ENCODE peak calls at places on chromosomes 12 and 14, in six cellular contexts. B is upper lobe of right lung, O is tibial artery, Q is cardiac muscle cell, L is ascending aorta, J is GM23338. S is an unnamed sample. For H3K4me1 and H3K36me3, the result is how much of the 10 kb centered on the place peaks cover.

GRCh38 chr14:63243646-63244045 is 39.4 kb downstream of the RHOJ start:
- DNase-seq in B (no peak), O (no peak), Q (no peak), L (no peak), J (no peak), S (no peak)

GRCh38 chr14:24298892-24299254 is 707 bp downstream of the DHRS1 start:
- DNase-seq in B (no peak), O (no peak), Q (peak), L (no peak), J (peak), S (peak)

GRCh38 chr12:75981773-75982564 is 49.6 kb downstream of the PHLDA1 start:
- DNase-seq in B (no peak), O (no peak), Q (peak), L (no peak), J (no peak), S (no peak)

GRCh38 chr12:1857821-1858220 is 37.5 kb downstream of the LRTM2 start:
- DNase-seq in B (no peak), O (no peak), Q (no peak), L (no peak), J (no peak), S (no peak)

GRCh38 chr12:20588057-20588456 is 107.1 kb upstream of the SLCO1C1 start:
- DNase-seq in B (no peak), O (no peak), Q (no peak), L (no peak), J (no peak), S (no peak)

GRCh38 chr12:50326636-50327284 is 43.4 kb upstream of the LIMA1 start:
- DNase-seq in B (peak), O (no peak), Q (peak), L (no peak), J (no peak), S (no peak)

GRCh38 chr12:127272864-127273263 is 994.1 kb upstream of the TMEM132C start:
- DNase-seq in B (no peak), O (no peak), Q (peak), L (no peak), J (no peak), S (no peak)

GRCh38 chr12:6074979-6075585 is 49.4 kb downstream of the VWF start:
- DNase-seq in B (peak), O (no peak), Q (peak), L (no peak), J (peak), S (no peak)

GRCh38 chr12:53078425-53079225 is 565 bp downstream of the SPRYD3 start:
- DNase-seq in B (no peak), O (no peak), Q (no peak), L (no peak), J (peak), S (peak)

GRCh38 chr12:87687362-87687761 is 341.8 kb downstream of the C12orf50 start:
- DNase-seq in B (no peak), O (no peak), Q (peak), L (no peak), J (peak), S (no peak)

GRCh38 chr12:128325646-128326045 is 58.7 kb downstream of the TMEM132C start:
- DNase-seq in B (no peak), O (no peak), Q (no peak), L (no peak), J (no peak), S (no peak)

GRCh38 chr14:69133206-69134125 is 19.5 kb downstream of the DCAF5 start:
- DNase-seq in B (no peak), O (no peak), Q (peak), L (no peak), J (no peak), S (no peak)

GRCh38 chr14:33949051-33950037 is 1.5 kb downstream of the EGLN3 start:
- DNase-seq in B (no peak), O (no peak), Q (no peak), L (no peak), J (peak), S (no peak)

GRCh38 chr14:34012978-34013713 is 62.3 kb upstream of the EGLN3 start:
- DNase-seq in B (no peak), O (no peak), Q (no peak), L (no peak), J (no peak), S (no peak)

GRCh38 chr12:56716458-56716857 is 8.6 kb downstream of the NACA start:
- DNase-seq in B (peak), O (no peak), Q (no peak), L (no peak), J (no peak), S (no peak)

GRCh38 chr12:56713345-56713744 is 11.8 kb downstream of the NACA start:
- DNase-seq in B (no peak), O (no peak), Q (no peak), L (no peak), J (no peak), S (no peak)

GRCh38 chr12:56715798-56716197 is 9.3 kb downstream of the NACA start:
- DNase-seq in B (peak), O (no peak), Q (no peak), L (no peak), J (no peak), S (no peak)

GRCh38 chr12:56716933-56717880 is 7.9 kb downstream of the NACA start:
- DNase-seq in B (peak), O (no peak), Q (no peak), L (no peak), J (no peak), S (no peak)

DNA sequence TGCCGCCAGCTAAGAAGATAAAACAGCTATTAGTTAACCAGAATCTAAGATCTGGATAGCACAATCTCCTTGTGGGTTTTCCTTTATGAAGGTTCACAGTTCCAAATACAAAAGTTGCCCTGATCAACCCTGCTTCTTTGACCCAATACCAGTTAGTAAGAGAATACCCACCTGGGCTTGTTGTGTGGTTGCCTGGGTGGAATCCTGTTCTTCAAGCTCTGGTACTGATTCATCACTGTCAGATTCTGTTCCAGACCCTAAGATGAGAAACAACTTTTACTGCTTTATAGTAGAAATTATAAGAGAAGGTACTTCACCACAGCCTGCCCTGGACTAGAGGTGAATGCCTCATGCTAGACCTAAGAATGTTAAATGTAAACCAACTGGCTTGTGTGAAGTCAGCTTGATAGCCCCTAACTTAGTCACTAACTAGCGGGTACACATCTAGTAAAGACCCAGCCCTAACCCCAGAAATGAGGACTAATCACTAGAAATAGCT is 10.6 kb downstream of the NACA start:
- DNase-seq in B (no peak), O (no peak), Q (no peak), L (no peak), J (no peak), S (no peak)
- H3K4me1 ChIP-seq in B (under half), O (under half), Q (under half), L (under half), J (under half), S (under half)

GRCh38 chr14:21075719-21076437 is 5.8 kb downstream of the ARHGEF40 start:
- DNase-seq in B (no peak), O (no peak), Q (no peak), L (no peak), J (no peak), S (no peak)
- H3K36me3 ChIP-seq in B (under half), O (under half), Q (under half), L (half or more), J (under half), S (under half)

GRCh38 chr14:105507247-105507646 is 16.2 kb downstream of the TEDC1 start:
- DNase-seq in B (peak), O (no peak), Q (no peak), L (no peak), J (no peak), S (no peak)

GRCh38 chr14:105505101-105505500 is 14.1 kb downstream of the TEDC1 start:
- DNase-seq in B (peak), O (no peak), Q (no peak), L (no peak), J (no peak), S (no peak)

GRCh38 chr14:105508601-105509000 is 17.6 kb downstream of the TEDC1 start:
- DNase-seq in B (peak), O (no peak), Q (no peak), L (no peak), J (no peak), S (no peak)

GRCh38 chr14:105503918-105504692 is 13.1 kb downstream of the TEDC1 start:
- DNase-seq in B (peak), O (no peak), Q (no peak), L (no peak), J (no peak), S (no peak)

DNA sequence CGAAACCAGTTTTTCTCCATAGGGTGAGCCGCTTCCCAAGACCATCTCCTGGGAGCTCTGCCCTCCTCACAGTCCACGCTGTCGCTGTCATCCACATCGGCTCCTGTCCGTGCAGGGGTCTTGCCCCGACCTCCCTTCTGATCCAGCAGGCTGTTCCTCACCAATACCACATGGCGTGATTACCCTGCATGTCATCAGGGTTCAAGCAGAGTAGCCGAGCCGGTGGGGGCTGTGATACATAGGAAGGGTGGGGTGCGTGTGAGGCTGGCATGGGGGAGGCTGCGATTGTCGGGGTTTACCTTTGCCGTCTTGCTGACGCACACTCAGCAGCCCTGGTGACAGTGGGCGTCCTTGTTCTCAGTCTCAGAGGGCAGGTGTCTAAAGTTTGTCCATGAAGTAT is 17.0 kb downstream of the TEDC1 start:
- DNase-seq in B (peak), O (no peak), Q (no peak), L (no peak), J (no peak), S (no peak)
- H3K4me1 ChIP-seq in B (under half), O (under half), Q (under half), L (under half), J (under half), S (under half)

GRCh38 chr12:132062481-132062880 is 81.6 kb downstream of the DDX51 start:
- DNase-seq in B (no peak), O (no peak), Q (no peak), L (no peak), J (no peak), S (no peak)
- H3K36me3 ChIP-seq in B (half or more), O (under half), Q (under half), L (half or more), J (under half), S (under half)

GRCh38 chr12:47014474-47014873 is 64.9 kb upstream of the PCED1B start:
- DNase-seq in B (no peak), O (no peak), Q (peak), L (no peak), J (no peak), S (no peak)
- H3K4me1 ChIP-seq in B (under half), O (under half), Q (under half), L (under half), J (under half), S (under half)

GRCh38 chr12:116264525-116265070 is 12.9 kb downstream of the MED13L start:
- DNase-seq in B (no peak), O (no peak), Q (no peak), L (no peak), J (peak), S (no peak)
- H3K36me3 ChIP-seq in B (under half), O (under half), Q (under half), L (under half), J (under half), S (under half)